ENCODE peak calls at places on chromosomes 13 and 19, in seven cellular contexts. A is CD8-positive, alpha-beta T cell; L is right cardiac atrium; B is CD4-positive, alpha-beta T cell; V is uterus; S is endodermal cell; F is psoas muscle. D is an unnamed sample.

GRCh38 chr19:10009714-10010224 is 535 bp downstream of the COL5A3 start:
- DNase-seq in L (no peak), S (no peak), B (no peak), V (no peak), A (no peak), F (no peak), D (no peak)

GRCh38 chr13:40586886-40587285 is 79.6 kb downstream of the FOXO1 start:
- DNase-seq in B (no peak), A (no peak), F (no peak), V (no peak), S (no peak), L (no peak), D (no peak)

GRCh38 chr19:39407644-39408391 is 1.2 kb downstream of the ZFP36 start:
- DNase-seq in A (peak), S (peak), V (peak), F (peak), L (peak), B (peak), D (no peak)

GRCh38 chr13:44786724-44787123 is 202.5 kb downstream of the NUFIP1 start:
- DNase-seq in B (no peak), A (no peak), F (no peak), V (no peak), L (no peak), S (no peak), D (no peak)

GRCh38 chr13:111156421-111156820 is 41.3 kb downstream of the ARHGEF7 start:
- DNase-seq in S (no peak), V (no peak), L (no peak), F (no peak), A (no peak), B (no peak), D (no peak)

GRCh38 chr19:56142087-56142787 is 1.1 kb downstream of the ZNF444 start:
- DNase-seq in V (no peak), S (no peak), A (no peak), B (no peak), F (no peak), L (no peak), D (no peak)

GRCh38 chr13:27641711-27642502 is 20.2 kb downstream of the POLR1D start:
- DNase-seq in A (no peak), B (no peak), L (no peak), V (no peak), S (no peak), F (no peak), D (no peak)

GRCh38 chr19:12867120-12868099 is 13.8 kb downstream of the DNASE2 start:
- DNase-seq in F (peak), A (peak), S (peak), L (peak), B (peak), V (no peak), D (peak)

GRCh38 chr19:40521276-40521675 is 54.5 kb downstream of the SPTBN4 start:
- DNase-seq in F (no peak), B (no peak), V (no peak), L (no peak), A (no peak), S (no peak), D (no peak)

GRCh38 chr13:83281666-83282065 is 600.6 kb downstream of the SLITRK1 start:
- DNase-seq in F (no peak), B (no peak), A (no peak), L (no peak), S (no peak), V (no peak), D (no peak)

GRCh38 chr19:45440873-45441654 is 17.3 kb upstream of the ERCC1 start:
- DNase-seq in B (no peak), F (no peak), L (no peak), A (no peak), S (peak), V (no peak), D (no peak)

GRCh38 chr13:112715715-112716460 is 26.1 kb downstream of the ATP11A start:
- DNase-seq in B (no peak), F (peak), S (peak), V (no peak), L (peak), A (no peak), D (no peak)

DNA sequence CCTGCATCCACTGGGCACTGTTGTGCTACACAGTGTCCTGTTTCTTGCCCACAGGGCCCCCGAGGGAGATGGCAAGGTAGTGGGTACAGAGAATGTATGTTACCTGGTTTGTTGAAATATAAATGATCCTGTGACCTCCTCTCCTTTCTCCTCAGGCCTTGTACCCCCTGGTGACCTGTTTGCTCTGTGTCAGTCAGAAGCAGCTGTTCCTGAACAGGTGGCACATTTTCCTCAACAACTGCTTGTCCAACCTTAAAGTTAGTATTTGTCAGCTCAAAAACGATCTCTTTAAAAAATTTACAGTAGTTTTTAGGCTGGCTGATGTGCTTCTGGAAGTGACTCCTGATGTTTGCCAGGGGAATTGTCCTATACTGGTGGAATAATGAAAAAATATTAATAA is 105.1 kb downstream of the FRY start:
- DNase-seq in A (no peak), L (no peak), F (no peak), V (no peak), S (no peak), B (no peak), D (no peak)
- H3K27ac ChIP-seq in A (no peak), L (no peak), F (no peak), V (no peak), S (no peak), B (no peak), D (no peak)

GRCh38 chr19:16847407-16847806 is 18.2 kb downstream of the SIN3B start:
- DNase-seq in V (no peak), B (no peak), A (no peak), F (no peak), S (no peak), L (no peak), D (no peak)
- H3K27ac ChIP-seq in V (no peak), B (no peak), A (no peak), F (no peak), S (no peak), L (no peak), D (no peak)

GRCh38 chr19:42254083-42254849 is 662 bp downstream of the ERF start:
- DNase-seq in F (peak), L (peak), S (peak), B (peak), V (peak), A (peak), D (no peak)
- H3K27ac ChIP-seq in F (peak), L (peak), S (peak), B (peak), V (peak), A (peak), D (peak)

DNA sequence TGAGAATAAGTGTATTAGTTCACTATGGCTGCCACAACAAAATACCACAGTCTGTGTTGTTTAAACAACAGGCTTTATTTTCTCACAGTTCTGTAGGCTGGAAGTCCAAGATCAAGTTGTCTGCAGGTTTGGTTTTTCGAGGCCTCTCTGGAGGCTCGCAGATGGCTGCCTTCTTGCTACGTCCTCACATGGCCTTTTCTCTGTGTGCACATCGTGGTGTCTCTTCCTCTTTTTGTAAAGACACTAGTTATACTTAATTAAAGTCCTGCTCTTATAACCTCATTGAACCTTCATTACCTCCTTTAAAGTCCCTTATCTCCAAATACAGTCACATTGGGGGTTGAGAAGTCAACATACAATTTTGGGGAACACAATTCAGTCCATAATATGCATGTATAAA is 10.6 kb downstream of the CSNK1A1L start:
- DNase-seq in A (no peak), L (no peak), F (no peak), S (no peak), B (no peak), V (no peak), D (no peak)
- H3K27ac ChIP-seq in A (no peak), L (no peak), F (no peak), S (no peak), B (no peak), V (no peak), D (no peak)

GRCh38 chr13:20337894-20338551 is 105.9 kb upstream of the GJB6 start:
- DNase-seq in S (no peak), F (no peak), B (no peak), A (no peak), V (no peak), L (no peak), D (no peak)
- H3K27ac ChIP-seq in S (no peak), F (no peak), B (no peak), A (no peak), V (no peak), L (no peak), D (no peak)

DNA sequence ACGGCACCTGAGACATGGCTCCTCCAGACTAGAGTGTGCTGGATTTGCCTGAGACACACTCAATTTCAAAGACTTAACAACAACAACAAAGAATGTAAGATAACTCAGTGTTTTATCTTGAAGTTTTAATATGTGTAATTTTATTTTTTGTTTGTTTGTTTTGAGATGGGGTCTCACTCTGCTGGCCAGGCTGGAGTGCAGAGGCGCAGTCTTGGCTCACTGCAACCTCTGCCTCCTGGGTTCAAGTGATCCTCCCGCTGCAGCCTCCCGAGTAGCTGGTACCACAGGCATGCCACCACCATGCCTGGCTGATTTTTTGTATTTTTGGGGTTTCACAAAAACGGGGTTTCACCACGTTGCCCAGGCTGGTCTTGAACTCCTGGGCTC is 131.4 kb upstream of the RNF113B start:
- DNase-seq in V (no peak), F (no peak), L (no peak), A (no peak), S (no peak), B (no peak), D (no peak)
- H3K27ac ChIP-seq in V (no peak), F (peak), L (no peak), A (no peak), S (no peak), B (no peak), D (no peak)